ENCODE peak calls at places on chromosomes 13 and 19, in four cellular contexts. One of them, this sample, is unnamed.
A peak's percentile ranks its signal among the peaks of the same experiment; 100 is the strongest.

GRCh38 chr13:98384739-98385138 is 192.2 kb downstream of the STK24 start:
- DNase-seq in neuronal stem cell: no peak
- DNase-seq in mesendoderm: no peak
- DNase-seq in IMR-90: peak; percentile 63
- DNase-seq in this sample: no peak

GRCh38 chr19:18291590-18292459 is 10.4 kb upstream of the JUND start:
- DNase-seq in mesendoderm: peak; percentile 94
- DNase-seq in IMR-90: peak; percentile 75
- DNase-seq in neuronal stem cell: no peak
- DNase-seq in this sample: peak; percentile 80

GRCh38 chr13:34720618-34721017 is 221.5 kb upstream of the NBEA start:
- DNase-seq in mesendoderm: no peak
- DNase-seq in neuronal stem cell: no peak
- DNase-seq in IMR-90: no peak
- DNase-seq in this sample: no peak

GRCh38 chr19:30229524-30230174 is 142.5 kb upstream of the ZNF536 start:
- DNase-seq in IMR-90: peak; percentile 4
- DNase-seq in neuronal stem cell: no peak
- DNase-seq in mesendoderm: peak; percentile 82
- DNase-seq in this sample: no peak

GRCh38 chr19:7507884-7508283 is 8.0 kb upstream of the ZNF358 start:
- DNase-seq in mesendoderm: peak; percentile 85
- DNase-seq in neuronal stem cell: no peak
- DNase-seq in IMR-90: peak; percentile 80
- DNase-seq in this sample: peak; percentile 73

GRCh38 chr13:74070065-74070464 is 64.1 kb downstream of the KLF12 start:
- DNase-seq in neuronal stem cell: no peak
- DNase-seq in IMR-90: no peak
- DNase-seq in mesendoderm: no peak
- DNase-seq in this sample: no peak

GRCh38 chr19:45440259-45440638 is 16.5 kb upstream of the ERCC1 start:
- DNase-seq in mesendoderm: no peak
- DNase-seq in IMR-90: no peak
- DNase-seq in neuronal stem cell: no peak
- DNase-seq in this sample: no peak

GRCh38 chr13:110634558-110634957 is 19.2 kb downstream of the NAXD start:
- DNase-seq in IMR-90: peak; percentile 89
- DNase-seq in neuronal stem cell: no peak
- DNase-seq in mesendoderm: no peak
- DNase-seq in this sample: peak; percentile 27

GRCh38 chr13:98721825-98722510 is 30.5 kb downstream of the SLC15A1 start:
- DNase-seq in neuronal stem cell: no peak
- DNase-seq in mesendoderm: no peak
- DNase-seq in IMR-90: no peak
- DNase-seq in this sample: no peak

GRCh38 chr13:73633817-73634449 is 500.3 kb downstream of the KLF12 start:
- DNase-seq in neuronal stem cell: no peak
- DNase-seq in IMR-90: no peak
- DNase-seq in mesendoderm: peak; percentile 16
- DNase-seq in this sample: no peak

GRCh38 chr13:98781905-98782304 is 29.4 kb upstream of the SLC15A1 start:
- DNase-seq in mesendoderm: no peak
- DNase-seq in IMR-90: no peak
- DNase-seq in neuronal stem cell: no peak
- DNase-seq in this sample: no peak

GRCh38 chr19:28961772-28962500 is 251.0 kb downstream of the UQCRFS1 start:
- DNase-seq in neuronal stem cell: no peak
- DNase-seq in IMR-90: peak; percentile 81
- DNase-seq in mesendoderm: no peak
- DNase-seq in this sample: peak; percentile 18

GRCh38 chr13:102399791-102400618 is 1.8 kb downstream of the FGF14 start:
- DNase-seq in IMR-90: no peak
- DNase-seq in neuronal stem cell: no peak
- DNase-seq in mesendoderm: peak; percentile 32
- DNase-seq in this sample: no peak

GRCh38 chr19:9958451-9958850 is 22.1 kb upstream of the OLFM2 start:
- DNase-seq in mesendoderm: no peak
- DNase-seq in IMR-90: peak; percentile 91
- DNase-seq in neuronal stem cell: no peak
- DNase-seq in this sample: no peak

GRCh38 chr19:8640402-8641004 is 10.1 kb downstream of the NFILZ start:
- DNase-seq in mesendoderm: no peak
- DNase-seq in neuronal stem cell: no peak
- DNase-seq in IMR-90: no peak
- DNase-seq in this sample: peak; percentile 49

GRCh38 chr13:113437408-113438010 is 15.8 kb downstream of the ADPRHL1 start:
- DNase-seq in mesendoderm: no peak
- DNase-seq in IMR-90: peak; percentile 7
- DNase-seq in neuronal stem cell: no peak
- DNase-seq in this sample: no peak

GRCh38 chr19:28537896-28538295 is 675.1 kb downstream of the UQCRFS1 start:
- DNase-seq in IMR-90: no peak
- DNase-seq in mesendoderm: no peak
- DNase-seq in neuronal stem cell: no peak
- DNase-seq in this sample: no peak

GRCh38 chr13:44649118-44649455 is 73.0 kb upstream of the TSC22D1 start:
- DNase-seq in neuronal stem cell: no peak
- DNase-seq in mesendoderm: peak; percentile 94
- DNase-seq in IMR-90: no peak
- DNase-seq in this sample: no peak

GRCh38 chr13:45119469-45119989 is 781 bp upstream of the GTF2F2 start:
- DNase-seq in IMR-90: peak; percentile 77
- DNase-seq in neuronal stem cell: no peak
- DNase-seq in mesendoderm: no peak
- DNase-seq in this sample: peak; percentile 29

GRCh38 chr13:46756977-46757376 is 40.0 kb downstream of the ESD start:
- DNase-seq in IMR-90: peak; percentile 48
- DNase-seq in mesendoderm: no peak
- DNase-seq in neuronal stem cell: no peak
- DNase-seq in this sample: peak; percentile 13

GRCh38 chr13:59458908-59459579 is 704.7 kb downstream of the DIAPH3 start:
- DNase-seq in IMR-90: peak; percentile 85
- DNase-seq in mesendoderm: peak; percentile 32
- DNase-seq in neuronal stem cell: no peak
- DNase-seq in this sample: peak; percentile 43

GRCh38 chr13:30158774-30159445 is 148.4 kb downstream of the KATNAL1 start:
- DNase-seq in neuronal stem cell: no peak
- DNase-seq in IMR-90: peak; percentile 71
- DNase-seq in mesendoderm: no peak
- DNase-seq in this sample: no peak

GRCh38 chr13:23610966-23611486 is 40.8 kb downstream of the TNFRSF19 start:
- DNase-seq in neuronal stem cell: no peak
- DNase-seq in IMR-90: peak; percentile 53
- DNase-seq in mesendoderm: no peak
- DNase-seq in this sample: no peak

GRCh38 chr13:24221007-24221406 is 60.5 kb downstream of the SPATA13 start:
- DNase-seq in mesendoderm: no peak
- DNase-seq in IMR-90: no peak
- DNase-seq in neuronal stem cell: no peak
- DNase-seq in this sample: no peak

GRCh38 chr19:38740252-38740592 is 4.1 kb downstream of the CAPN12 start:
- DNase-seq in IMR-90: no peak
- DNase-seq in neuronal stem cell: no peak
- DNase-seq in mesendoderm: no peak
- DNase-seq in this sample: no peak

GRCh38 chr13:87089391-87089790 is 581.8 kb upstream of the SLITRK5 start:
- DNase-seq in mesendoderm: peak; percentile 48
- DNase-seq in IMR-90: peak; percentile 95
- DNase-seq in neuronal stem cell: no peak
- DNase-seq in this sample: peak; percentile 38

GRCh38 chr19:3253270-3253669 is 28.8 kb downstream of the CELF5 start:
- DNase-seq in mesendoderm: peak; percentile 45
- DNase-seq in neuronal stem cell: no peak
- DNase-seq in IMR-90: no peak
- DNase-seq in this sample: no peak

GRCh38 chr13:98293570-98294142 is 116.6 kb upstream of the RNF113B start:
- DNase-seq in IMR-90: peak; percentile 76
- DNase-seq in neuronal stem cell: no peak
- DNase-seq in mesendoderm: no peak
- DNase-seq in this sample: peak; percentile 73

GRCh38 chr13:30409911-30410704 is 12.2 kb upstream of the UBE2L5 start:
- DNase-seq in mesendoderm: peak; percentile 13
- DNase-seq in neuronal stem cell: no peak
- DNase-seq in IMR-90: peak; percentile 85
- DNase-seq in this sample: peak; percentile 34

GRCh38 chr13:29698106-29698505 is 102.6 kb upstream of the SLC7A1 start:
- DNase-seq in neuronal stem cell: no peak
- DNase-seq in mesendoderm: no peak
- DNase-seq in IMR-90: no peak
- DNase-seq in this sample: no peak

GRCh38 chr13:50326746-50327145 is 311.5 kb downstream of the KCNRG start:
- DNase-seq in IMR-90: no peak
- DNase-seq in mesendoderm: no peak
- DNase-seq in neuronal stem cell: no peak
- DNase-seq in this sample: no peak

GRCh38 chr13:106230450-106230849 is 305.0 kb downstream of the EFNB2 start:
- DNase-seq in mesendoderm: no peak
- DNase-seq in neuronal stem cell: no peak
- DNase-seq in IMR-90: peak; percentile 83
- DNase-seq in this sample: peak; percentile 24

GRCh38 chr13:100657881-100658315 is 16.7 kb downstream of the TMTC4 start:
- DNase-seq in neuronal stem cell: no peak
- DNase-seq in mesendoderm: no peak
- DNase-seq in IMR-90: no peak
- DNase-seq in this sample: no peak

GRCh38 chr19:37986048-37986750 is 79.2 kb downstream of the SIPA1L3 start:
- DNase-seq in mesendoderm: no peak
- DNase-seq in IMR-90: no peak
- DNase-seq in neuronal stem cell: no peak
- DNase-seq in this sample: no peak

GRCh38 chr19:1612114-1613086 is 7.1 kb upstream of the UQCR11 start:
- DNase-seq in mesendoderm: no peak
- DNase-seq in neuronal stem cell: no peak
- DNase-seq in IMR-90: no peak
- DNase-seq in this sample: no peak

GRCh38 chr19:1611353-1611752 is 6.1 kb upstream of the UQCR11 start:
- DNase-seq in mesendoderm: no peak
- DNase-seq in neuronal stem cell: no peak
- DNase-seq in IMR-90: no peak
- DNase-seq in this sample: no peak

GRCh38 chr19:1610579-1610978 is 5.3 kb upstream of the UQCR11 start:
- DNase-seq in neuronal stem cell: no peak
- DNase-seq in mesendoderm: no peak
- DNase-seq in IMR-90: no peak
- DNase-seq in this sample: no peak

GRCh38 chr19:1608414-1609391 is 3.4 kb upstream of the UQCR11 start:
- DNase-seq in neuronal stem cell: no peak
- DNase-seq in mesendoderm: no peak
- DNase-seq in IMR-90: no peak
- DNase-seq in this sample: peak; percentile 88

GRCh38 chr19:1609680-1610474 is 4.6 kb upstream of the UQCR11 start:
- DNase-seq in mesendoderm: no peak
- DNase-seq in IMR-90: no peak
- DNase-seq in neuronal stem cell: no peak
- DNase-seq in this sample: no peak
- H4K8ac ChIP-seq in mesendoderm: no peak overlapping the region
- H4K8ac ChIP-seq in IMR-90: no peak overlapping the region
- H4K8ac ChIP-seq in neuronal stem cell: no peak overlapping the region
- H4K8ac ChIP-seq in this sample: peak overlapping the region; percentile 13

GRCh38 chr19:1062387-1063029 is 4.5 kb upstream of the ARHGAP45 start:
- DNase-seq in IMR-90: no peak
- DNase-seq in mesendoderm: no peak
- DNase-seq in neuronal stem cell: no peak
- DNase-seq in this sample: no peak
- H2BK5ac ChIP-seq in IMR-90: no peak overlapping the region
- H2BK5ac ChIP-seq in mesendoderm: no peak overlapping the region
- H2BK5ac ChIP-seq in neuronal stem cell: peak overlapping the region; percentile 3
- H2BK5ac ChIP-seq in this sample: no peak overlapping the region

DNA sequence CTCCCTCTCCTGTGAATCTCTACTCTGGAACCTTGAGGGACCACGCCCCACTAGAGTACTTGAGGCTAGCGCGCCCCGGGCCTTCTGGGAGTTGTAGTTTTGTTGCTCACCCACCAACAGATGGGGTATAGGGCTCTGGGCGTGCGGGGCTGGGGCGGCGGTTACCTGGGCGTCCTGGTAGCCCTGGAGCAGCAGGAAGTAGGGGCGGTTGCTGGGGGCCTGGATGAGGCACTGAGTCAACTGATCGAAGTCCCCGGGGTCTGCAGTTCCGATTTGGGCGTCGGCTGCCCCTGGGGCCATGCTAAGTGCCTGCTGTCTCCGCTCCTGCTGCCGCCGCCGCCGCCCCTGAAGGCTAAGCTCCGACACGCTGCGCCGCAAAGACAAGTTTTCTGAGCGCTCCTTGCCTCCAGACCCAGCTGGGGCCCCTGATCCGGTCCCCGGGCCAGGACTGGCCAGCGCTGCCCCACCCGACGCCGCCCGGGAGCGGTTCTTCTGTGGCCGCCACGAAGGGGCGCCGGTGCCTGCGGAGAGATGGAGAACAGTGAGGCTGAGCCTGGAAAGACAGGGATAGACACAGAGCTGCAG is 5.3 kb downstream of the RASIP1 start:
- DNase-seq in neuronal stem cell: no peak
- DNase-seq in mesendoderm: peak; percentile 92
- DNase-seq in IMR-90: no peak
- DNase-seq in this sample: peak; percentile 73
- H3K4ac ChIP-seq in neuronal stem cell: peak overlapping the region; percentile 87
- H3K4ac ChIP-seq in mesendoderm: no peak overlapping the region
- H3K4ac ChIP-seq in IMR-90: no peak overlapping the region
- H3K4ac ChIP-seq in this sample: no peak overlapping the region

GRCh38 chr19:11880598-11880997 is 7.0 kb upstream of the ZNF69 start:
- DNase-seq in IMR-90: no peak
- DNase-seq in mesendoderm: no peak
- DNase-seq in neuronal stem cell: no peak
- DNase-seq in this sample: no peak
- H4K8ac ChIP-seq in IMR-90: no peak overlapping the region
- H4K8ac ChIP-seq in mesendoderm: no peak overlapping the region
- H4K8ac ChIP-seq in neuronal stem cell: no peak overlapping the region
- H4K8ac ChIP-seq in this sample: no peak overlapping the region

GRCh38 chr19:39970674-39971379 is at the start of gene PSMC4:
- DNase-seq in mesendoderm: peak; percentile 100
- DNase-seq in IMR-90: peak; percentile 99
- DNase-seq in neuronal stem cell: peak; percentile 96
- DNase-seq in this sample: peak; percentile 99

GRCh38 chr19:39969266-39969665 is 1.7 kb upstream of the PSMC4 start:
- DNase-seq in IMR-90: peak; percentile 35
- DNase-seq in neuronal stem cell: no peak
- DNase-seq in mesendoderm: no peak
- DNase-seq in this sample: no peak

GRCh38 chr19:39969681-39970423 is 1.1 kb upstream of the PSMC4 start:
- DNase-seq in IMR-90: no peak
- DNase-seq in mesendoderm: no peak
- DNase-seq in neuronal stem cell: no peak
- DNase-seq in this sample: no peak

GRCh38 chr19:39970424-39970673 is 616 bp upstream of the PSMC4 start:
- DNase-seq in mesendoderm: no peak
- DNase-seq in IMR-90: no peak
- DNase-seq in neuronal stem cell: no peak
- DNase-seq in this sample: no peak

GRCh38 chr19:39971380-39971841 is 446 bp downstream of the PSMC4 start:
- DNase-seq in neuronal stem cell: no peak
- DNase-seq in mesendoderm: peak; percentile 14
- DNase-seq in IMR-90: no peak
- DNase-seq in this sample: peak; percentile 14
- H2BK5ac ChIP-seq in neuronal stem cell: no peak overlapping the region
- H2BK5ac ChIP-seq in mesendoderm: no peak overlapping the region
- H2BK5ac ChIP-seq in IMR-90: peak overlapping the region; percentile 12
- H2BK5ac ChIP-seq in this sample: peak overlapping the region; percentile 52

GRCh38 chr13:27006519-27007161 is 165.0 kb downstream of the USP12 start:
- DNase-seq in mesendoderm: peak; percentile 22
- DNase-seq in IMR-90: peak; percentile 12
- DNase-seq in neuronal stem cell: no peak
- DNase-seq in this sample: no peak
- H3K4ac ChIP-seq in mesendoderm: no peak overlapping the region
- H3K4ac ChIP-seq in IMR-90: no peak overlapping the region
- H3K4ac ChIP-seq in neuronal stem cell: no peak overlapping the region
- H3K4ac ChIP-seq in this sample: no peak overlapping the region